ENCODE peak calls at places on chromosomes 1 and 21, in six cellular contexts. Z, H, N, W, A and J are unnamed samples.
A peak's percentile ranks its signal among the peaks of the same experiment; 100 is the strongest.

GRCh38 chr1:119005870-119006405 is 17.8 kb upstream of the TBX15 start:
- DNase-seq in Z (no peak), H (no peak), N (no peak), W (no peak), A (no peak), J (no peak)

GRCh38 chr21:28773036-28773435 is 219.6 kb downstream of the LTN1 start:
- DNase-seq in Z (no peak), H (no peak), N (no peak), W (no peak), A (no peak), J (no peak)

GRCh38 chr21:44711327-44712202 is at the start of gene TSPEAR:
- DNase-seq in Z (peak; percentile 46), H (no peak), N (peak; percentile 49), W (no peak), A (no peak), J (no peak)

GRCh38 chr1:111654839-111655238 is 35.2 kb downstream of the RAP1A start:
- DNase-seq in Z (no peak), H (no peak), N (no peak), W (no peak), A (no peak), J (no peak)

GRCh38 chr1:44029911-44030605 is 1.2 kb downstream of the SLC6A9 start:
- DNase-seq in Z (peak; percentile 96), H (peak; percentile 88), N (peak; percentile 98), W (peak; percentile 86), A (no peak), J (peak; percentile 89)

GRCh38 chr1:24989082-24989481 is 59.0 kb upstream of the RUNX3 start:
- DNase-seq in Z (no peak), H (no peak), N (no peak), W (no peak), A (no peak), J (no peak)

GRCh38 chr1:206526064-206526911 is 19.0 kb downstream of the RASSF5 start:
- DNase-seq in Z (no peak), H (no peak), N (no peak), W (no peak), A (no peak), J (no peak)

GRCh38 chr1:14113841-14114567 is 414.0 kb downstream of the PRDM2 start:
- DNase-seq in Z (peak; percentile 78), H (peak; percentile 56), N (peak; percentile 87), W (no peak), A (no peak), J (peak; percentile 76)

GRCh38 chr1:156821801-156822200 is 5.2 kb upstream of the SH2D2A start:
- DNase-seq in Z (no peak), H (peak; percentile 86), N (no peak), W (no peak), A (no peak), J (no peak)

GRCh38 chr1:48026275-48026674 is 29.1 kb upstream of the TRABD2B start:
- DNase-seq in Z (peak; percentile 56), H (peak; percentile 16), N (no peak), W (no peak), A (peak; percentile 65), J (no peak)

GRCh38 chr1:106536741-106537140 is 519.7 kb upstream of the PRMT6 start:
- DNase-seq in Z (no peak), H (peak; percentile 85), N (no peak), W (no peak), A (no peak), J (no peak)

GRCh38 chr1:161473363-161473762 is 31.9 kb upstream of the FCGR2A start:
- DNase-seq in Z (peak; percentile 34), H (no peak), N (peak; percentile 66), W (no peak), A (no peak), J (no peak)

GRCh38 chr1:910311-910880 is 13.3 kb upstream of the SAMD11 start:
- DNase-seq in Z (peak; percentile 5), H (no peak), N (peak; percentile 1), W (no peak), A (no peak), J (no peak)

GRCh38 chr1:156845953-156846545 is 12.9 kb downstream of the INSRR start:
- DNase-seq in Z (no peak), H (no peak), N (no peak), W (no peak), A (no peak), J (no peak)

GRCh38 chr1:169305948-169306347 is 61.6 kb downstream of the NME7 start:
- DNase-seq in Z (no peak), H (no peak), N (no peak), W (no peak), A (no peak), J (no peak)

GRCh38 chr1:21550097-21550496 is 40.9 kb downstream of the ALPL start:
- DNase-seq in Z (no peak), H (peak; percentile 69), N (no peak), W (no peak), A (no peak), J (no peak)

GRCh38 chr1:19177811-19178210 is 32.3 kb downstream of the UBR4 start:
- DNase-seq in Z (no peak), H (no peak), N (no peak), W (no peak), A (no peak), J (no peak)

GRCh38 chr1:51664412-51665240 is 47.7 kb downstream of the OSBPL9 start:
- DNase-seq in Z (no peak), H (peak; percentile 93), N (no peak), W (no peak), A (no peak), J (no peak)

GRCh38 chr1:25568834-25569598 is 25.6 kb downstream of the LDLRAP1 start:
- DNase-seq in Z (peak; percentile 87), H (peak; percentile 89), N (no peak), W (peak; percentile 70), A (no peak), J (no peak)

GRCh38 chr1:14875781-14876564 is 277.5 kb downstream of the KAZN start:
- DNase-seq in Z (peak; percentile 13), H (no peak), N (peak; percentile 15), W (no peak), A (peak; percentile 26), J (no peak)

GRCh38 chr1:21635138-21635535 is 34.0 kb downstream of the RAP1GAP start:
- DNase-seq in Z (no peak), H (peak; percentile 7), N (no peak), W (no peak), A (no peak), J (no peak)

GRCh38 chr1:180586671-180587155 is 27.9 kb downstream of the OVAAL start:
- DNase-seq in Z (peak; percentile 43), H (peak; percentile 92), N (no peak), W (no peak), A (peak; percentile 85), J (peak; percentile 12)

GRCh38 chr1:50603274-50604271 is 180.3 kb upstream of the DMRTA2 start:
- DNase-seq in Z (peak; percentile 7), H (peak; percentile 81), N (no peak), W (peak; percentile 40), A (peak; percentile 95), J (no peak)

GRCh38 chr1:162632234-162632666 is at the start of gene DDR2:
- DNase-seq in Z (peak; percentile 80), H (peak; percentile 91), N (no peak), W (no peak), A (no peak), J (no peak)

GRCh38 chr1:183241446-183241845 is 55.4 kb downstream of the LAMC2 start:
- DNase-seq in Z (no peak), H (peak; percentile 40), N (no peak), W (no peak), A (no peak), J (no peak)

GRCh38 chr1:226064816-226065248 is 2.3 kb downstream of the H3-3A start:
- DNase-seq in Z (peak; percentile 75), H (peak; percentile 54), N (peak; percentile 65), W (no peak), A (no peak), J (peak; percentile 54)

GRCh38 chr1:201690528-201690927 is 138.4 kb upstream of the IPO9 start:
- DNase-seq in Z (no peak), H (no peak), N (no peak), W (no peak), A (no peak), J (no peak)

GRCh38 chr1:241682921-241683320 is 30.8 kb downstream of the WDR64 start:
- DNase-seq in Z (no peak), H (no peak), N (no peak), W (no peak), A (no peak), J (no peak)

GRCh38 chr1:37633950-37634553 is 640 bp downstream of the RSPO1 start:
- DNase-seq in Z (no peak), H (no peak), N (peak; percentile 29), W (no peak), A (no peak), J (no peak)

GRCh38 chr1:193259619-193260018 is 73.2 kb upstream of the B3GALT2 start:
- DNase-seq in Z (no peak), H (no peak), N (no peak), W (no peak), A (no peak), J (no peak)

GRCh38 chr1:200243042-200243437 is 166.8 kb downstream of the ZNF281 start:
- DNase-seq in Z (peak; percentile 10), H (peak; percentile 23), N (peak; percentile 55), W (no peak), A (no peak), J (no peak)

GRCh38 chr1:115114308-115114707 is 25.0 kb upstream of the TSPAN2 start:
- DNase-seq in Z (peak; percentile 35), H (peak; percentile 52), N (no peak), W (peak; percentile 29), A (no peak), J (no peak)

GRCh38 chr1:11980676-11980972 is 380 bp downstream of the MFN2 start:
- DNase-seq in Z (no peak), H (no peak), N (no peak), W (no peak), A (no peak), J (no peak)
- H3K79me2 ChIP-seq in Z (peaks cover 39% of the 10 kb centered on the region), H (peaks cover 26% of the 10 kb centered on the region), N (peaks cover 48% of the 10 kb centered on the region), W (peaks cover 53% of the 10 kb centered on the region), A (peaks cover 43% of the 10 kb centered on the region), J (peaks cover 51% of the 10 kb centered on the region)

GRCh38 chr1:53048345-53048737 is 13.7 kb upstream of the PODN start:
- DNase-seq in Z (no peak), H (peak; percentile 59), N (no peak), W (no peak), A (no peak), J (no peak)
- H2AFZ ChIP-seq in Z (no peak overlapping the region), H (no peak overlapping the region), N (no peak overlapping the region), W (no peak overlapping the region), A (no peak overlapping the region), J (no peak overlapping the region)

GRCh38 chr1:234656981-234657651 is 47.1 kb upstream of the IRF2BP2 start:
- DNase-seq in Z (no peak), H (peak; percentile 97), N (no peak), W (peak; percentile 86), A (peak; percentile 100), J (no peak)
- H3K4me3 ChIP-seq in Z (no peak overlapping the region), H (no peak overlapping the region), N (no peak overlapping the region), W (peak overlapping the region; percentile 7), A (peak overlapping the region; percentile 81), J (no peak overlapping the region)

GRCh38 chr1:39147099-39148025 is 57.1 kb upstream of the MACF1 start:
- DNase-seq in Z (no peak), H (no peak), N (no peak), W (no peak), A (no peak), J (no peak)
- H3K79me2 ChIP-seq in Z (peaks cover 84% of the 10 kb centered on the region), H (peaks cover 73% of the 10 kb centered on the region), N (peaks cover 100% of the 10 kb centered on the region), W (peaks cover 6% of the 10 kb centered on the region), A (peaks cover 87% of the 10 kb centered on the region), J (no peaks in the 10 kb centered on the region)